ENCODE peak calls at places on chromosomes 1 and 21, in five cellular contexts. One of them, this sample, is unnamed.

GRCh38 chr21:33042812-33043211 is 17.1 kb downstream of the OLIG2 start:
- DNase-seq in neural crest cell: no peak
- DNase-seq in neural progenitor cell: no peak
- DNase-seq in foreskin fibroblast: peak
- DNase-seq in astrocyte of the spinal cord: peak
- DNase-seq in this sample: no peak

GRCh38 chr21:43209575-43210453 is 41.0 kb downstream of the CRYAA start:
- DNase-seq in neural crest cell: no peak
- DNase-seq in neural progenitor cell: no peak
- DNase-seq in foreskin fibroblast: no peak
- DNase-seq in astrocyte of the spinal cord: peak
- DNase-seq in this sample: peak

GRCh38 chr1:13749543-13750307 is 49.7 kb downstream of the PRDM2 start:
- DNase-seq in neural crest cell: peak
- DNase-seq in neural progenitor cell: peak
- DNase-seq in foreskin fibroblast: peak
- DNase-seq in astrocyte of the spinal cord: peak
- DNase-seq in this sample: peak

GRCh38 chr1:205279986-205280385 is 41.6 kb downstream of the NUAK2 start:
- DNase-seq in neural crest cell: no peak
- DNase-seq in neural progenitor cell: no peak
- DNase-seq in foreskin fibroblast: no peak
- DNase-seq in astrocyte of the spinal cord: no peak
- DNase-seq in this sample: no peak

GRCh38 chr1:182720465-182720864 is 36.1 kb upstream of the RGS8 start:
- DNase-seq in neural crest cell: no peak
- DNase-seq in neural progenitor cell: peak
- DNase-seq in foreskin fibroblast: no peak
- DNase-seq in astrocyte of the spinal cord: no peak
- DNase-seq in this sample: no peak

GRCh38 chr1:156896490-156897033 is 3.0 kb downstream of the PEAR1 start:
- DNase-seq in neural crest cell: no peak
- DNase-seq in neural progenitor cell: peak
- DNase-seq in foreskin fibroblast: peak
- DNase-seq in astrocyte of the spinal cord: peak
- DNase-seq in this sample: no peak

GRCh38 chr21:45940621-45941337 is 40.8 kb upstream of the COL6A1 start:
- DNase-seq in neural crest cell: no peak
- DNase-seq in neural progenitor cell: no peak
- DNase-seq in foreskin fibroblast: no peak
- DNase-seq in astrocyte of the spinal cord: no peak
- DNase-seq in this sample: no peak

GRCh38 chr1:172708452-172708851 is 49.5 kb downstream of the FASLG start:
- DNase-seq in neural crest cell: no peak
- DNase-seq in neural progenitor cell: no peak
- DNase-seq in foreskin fibroblast: no peak
- DNase-seq in astrocyte of the spinal cord: no peak
- DNase-seq in this sample: no peak

GRCh38 chr1:54791880-54792522 is 9.1 kb downstream of the TTC22 start:
- DNase-seq in neural crest cell: peak
- DNase-seq in neural progenitor cell: peak
- DNase-seq in foreskin fibroblast: peak
- DNase-seq in astrocyte of the spinal cord: peak
- DNase-seq in this sample: no peak

GRCh38 chr1:31605908-31606427 is 11.5 kb upstream of the HCRTR1 start:
- DNase-seq in neural crest cell: no peak
- DNase-seq in neural progenitor cell: no peak
- DNase-seq in foreskin fibroblast: no peak
- DNase-seq in astrocyte of the spinal cord: peak
- DNase-seq in this sample: no peak

GRCh38 chr21:32248616-32249550 is 30.0 kb downstream of the MIS18A start:
- DNase-seq in neural crest cell: no peak
- DNase-seq in neural progenitor cell: peak
- DNase-seq in foreskin fibroblast: no peak
- DNase-seq in astrocyte of the spinal cord: no peak
- DNase-seq in this sample: peak

GRCh38 chr21:34126269-34126668 is 52.9 kb downstream of the MRPS6 start:
- DNase-seq in neural crest cell: no peak
- DNase-seq in neural progenitor cell: peak
- DNase-seq in foreskin fibroblast: peak
- DNase-seq in astrocyte of the spinal cord: peak
- DNase-seq in this sample: no peak

GRCh38 chr21:14888202-14888601 is 176.6 kb downstream of the NRIP1 start:
- DNase-seq in neural crest cell: no peak
- DNase-seq in neural progenitor cell: no peak
- DNase-seq in foreskin fibroblast: no peak
- DNase-seq in astrocyte of the spinal cord: no peak
- DNase-seq in this sample: no peak

GRCh38 chr1:198880818-198881597 is 242.2 kb downstream of the PTPRC start:
- DNase-seq in neural crest cell: no peak
- DNase-seq in neural progenitor cell: no peak
- DNase-seq in foreskin fibroblast: peak
- DNase-seq in astrocyte of the spinal cord: peak
- DNase-seq in this sample: no peak

GRCh38 chr1:247400685-247401084 is 15.3 kb upstream of the NLRP3 start:
- DNase-seq in neural crest cell: no peak
- DNase-seq in neural progenitor cell: peak
- DNase-seq in foreskin fibroblast: no peak
- DNase-seq in astrocyte of the spinal cord: no peak
- DNase-seq in this sample: no peak

GRCh38 chr1:37682334-37682987 is 9.9 kb upstream of the CDCA8 start:
- DNase-seq in neural crest cell: peak
- DNase-seq in neural progenitor cell: peak
- DNase-seq in foreskin fibroblast: peak
- DNase-seq in astrocyte of the spinal cord: peak
- DNase-seq in this sample: no peak

GRCh38 chr1:61266738-61267137 is 184.4 kb downstream of the NFIA start:
- DNase-seq in neural crest cell: no peak
- DNase-seq in neural progenitor cell: no peak
- DNase-seq in foreskin fibroblast: no peak
- DNase-seq in astrocyte of the spinal cord: no peak
- DNase-seq in this sample: no peak

GRCh38 chr1:34928865-34929496 is 469 bp downstream of the DLGAP3 start:
- DNase-seq in neural crest cell: no peak
- DNase-seq in neural progenitor cell: no peak
- DNase-seq in foreskin fibroblast: no peak
- DNase-seq in astrocyte of the spinal cord: no peak
- DNase-seq in this sample: no peak

GRCh38 chr1:30145723-30146263 is 577.6 kb downstream of the MATN1 start:
- DNase-seq in neural crest cell: no peak
- DNase-seq in neural progenitor cell: no peak
- DNase-seq in foreskin fibroblast: no peak
- DNase-seq in astrocyte of the spinal cord: no peak
- DNase-seq in this sample: peak

GRCh38 chr1:65995928-65996327 is 203.2 kb downstream of the PDE4B start:
- DNase-seq in neural crest cell: no peak
- DNase-seq in neural progenitor cell: no peak
- DNase-seq in foreskin fibroblast: no peak
- DNase-seq in astrocyte of the spinal cord: no peak
- DNase-seq in this sample: no peak
- TF ChIP-seq CTCF in neural crest cell: no peak
- TF ChIP-seq CTCF in neural progenitor cell: no peak
- TF ChIP-seq CTCF in foreskin fibroblast: no peak
- TF ChIP-seq CTCF in astrocyte of the spinal cord: no peak
- TF ChIP-seq CTCF in this sample: no peak

GRCh38 chr1:69459244-69459643 is 108.5 kb upstream of the LRRC7 start:
- DNase-seq in neural crest cell: no peak
- DNase-seq in neural progenitor cell: no peak
- DNase-seq in foreskin fibroblast: no peak
- DNase-seq in astrocyte of the spinal cord: no peak
- DNase-seq in this sample: no peak
- TF ChIP-seq CTCF in neural crest cell: no peak
- TF ChIP-seq CTCF in neural progenitor cell: no peak
- TF ChIP-seq CTCF in foreskin fibroblast: no peak
- TF ChIP-seq CTCF in astrocyte of the spinal cord: no peak
- TF ChIP-seq CTCF in this sample: no peak

DNA sequence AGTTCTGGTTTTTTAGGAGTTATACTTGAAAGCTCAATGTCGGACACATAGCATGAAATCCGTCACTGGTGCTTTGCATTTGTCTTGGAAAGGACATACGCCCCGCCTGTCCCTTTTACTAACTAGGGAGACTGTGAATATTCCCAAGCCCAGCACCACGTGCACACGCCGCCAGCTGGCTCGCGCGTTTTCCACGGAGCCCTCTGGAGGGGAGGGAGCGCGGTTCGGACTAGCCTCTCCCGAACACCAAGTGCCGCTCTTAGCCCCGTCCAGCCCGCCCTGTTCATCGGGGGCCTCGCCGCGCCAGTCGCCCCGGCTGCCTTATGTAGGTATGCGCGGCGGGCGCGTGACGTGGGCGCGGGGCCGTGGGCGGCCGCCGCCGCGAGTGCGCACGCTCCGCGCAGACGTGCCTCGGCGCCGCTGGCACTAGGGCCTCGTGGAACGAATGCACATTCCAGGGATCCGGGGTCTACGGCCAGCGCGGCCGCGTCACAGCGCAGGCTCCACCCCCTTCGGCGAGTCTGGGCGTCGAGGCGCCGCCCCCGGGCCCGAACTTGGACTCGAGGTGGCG is 689 bp upstream of the IRF2BP2 start:
- DNase-seq in neural crest cell: peak
- DNase-seq in neural progenitor cell: peak
- DNase-seq in foreskin fibroblast: peak
- DNase-seq in astrocyte of the spinal cord: peak
- DNase-seq in this sample: peak
- TF ChIP-seq CTCF in neural crest cell: no peak
- TF ChIP-seq CTCF in neural progenitor cell: no peak
- TF ChIP-seq CTCF in foreskin fibroblast: no peak
- TF ChIP-seq CTCF in astrocyte of the spinal cord: no peak
- TF ChIP-seq CTCF in this sample: no peak

DNA sequence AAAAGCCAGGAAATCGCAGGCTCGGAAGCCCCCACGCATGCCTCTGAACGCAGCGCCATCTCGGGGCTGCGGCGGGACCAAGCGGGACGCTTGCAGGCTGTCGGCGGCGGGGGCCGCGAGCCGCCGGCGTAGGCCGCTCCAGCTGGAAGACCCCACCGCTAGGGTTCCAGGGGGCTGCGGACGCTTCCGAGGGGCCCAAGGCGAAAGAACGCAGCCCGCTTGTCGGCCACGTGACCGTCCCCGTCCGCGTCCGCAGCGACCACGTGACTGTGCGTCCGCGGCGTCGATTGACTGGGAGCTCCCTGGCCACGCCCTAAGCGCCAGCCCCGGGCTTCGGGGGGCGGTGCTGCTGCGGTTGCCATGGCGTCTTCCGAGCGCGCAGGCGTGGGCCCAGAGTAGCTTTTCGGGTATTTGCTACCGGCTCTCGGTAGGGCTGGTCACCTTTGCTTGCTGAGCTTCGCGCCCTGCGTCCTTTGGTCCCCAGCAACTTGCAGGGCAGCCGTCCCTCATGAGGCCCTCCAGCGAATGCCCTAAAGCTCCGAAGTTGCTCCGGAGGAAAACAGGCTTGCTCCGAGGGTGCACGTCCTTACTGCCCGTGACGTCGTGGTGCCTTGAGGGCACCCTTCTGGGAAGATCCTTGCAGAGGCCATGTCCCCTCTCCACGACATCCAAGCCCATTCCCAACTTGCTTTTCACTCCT is 197.2 kb downstream of the DYRK1A start:
- DNase-seq in neural crest cell: peak
- DNase-seq in neural progenitor cell: peak
- DNase-seq in foreskin fibroblast: peak
- DNase-seq in astrocyte of the spinal cord: peak
- DNase-seq in this sample: peak
- TF ChIP-seq CTCF in neural crest cell: no peak
- TF ChIP-seq CTCF in neural progenitor cell: no peak
- TF ChIP-seq CTCF in foreskin fibroblast: peak
- TF ChIP-seq CTCF in astrocyte of the spinal cord: peak
- TF ChIP-seq CTCF in this sample: no peak

This sample was measured in osteocyte.